ENCODE peak calls at places on chromosomes 5 and 9, in ten cellular contexts. J, U, W, P, C, N, L, V, M and H are unnamed samples.

GRCh38 chr5:61604076-61604475 is 272.0 kb downstream of the ZSWIM6 start:
- DNase-seq in U (no peak), V (no peak), J (no peak), P (no peak), M (no peak), C (no peak), W (no peak), L (no peak), N (no peak), H (no peak)

GRCh38 chr9:14107977-14108376 is 206.0 kb downstream of the NFIB start:
- DNase-seq in W (no peak), V (no peak), N (no peak), M (no peak), L (no peak), J (no peak), C (no peak), P (no peak), U (no peak), H (no peak)

GRCh38 chr9:123216387-123216786 is 52.0 kb downstream of the STRBP start:
- DNase-seq in N (peak; percentile 85), W (no peak), U (no peak), C (no peak), V (no peak), L (no peak), J (no peak), P (peak; percentile 11), M (no peak), H (no peak)

GRCh38 chr5:122236270-122236669 is 75.8 kb upstream of the SNCAIP start:
- DNase-seq in C (no peak), U (no peak), M (no peak), L (no peak), V (no peak), J (no peak), W (no peak), N (no peak), P (peak; percentile 27), H (no peak)

GRCh38 chr9:127123239-127123935 is 952 bp upstream of the ANGPTL2 start:
- DNase-seq in V (no peak), C (no peak), J (no peak), M (no peak), L (no peak), N (no peak), U (no peak), P (no peak), W (no peak), H (peak; percentile 16)

GRCh38 chr5:172756764-172757393 is 14.1 kb downstream of the DUSP1 start:
- DNase-seq in M (no peak), V (no peak), L (no peak), P (no peak), U (no peak), C (no peak), W (no peak), N (no peak), J (no peak), H (no peak)

GRCh38 chr5:180168758-180169157 is 40.3 kb downstream of the RASGEF1C start:
- DNase-seq in W (no peak), M (no peak), L (no peak), C (no peak), J (no peak), P (no peak), V (no peak), U (no peak), N (no peak), H (no peak)

GRCh38 chr9:127308559-127309429 is 44.2 kb downstream of the GARNL3 start:
- DNase-seq in J (no peak), L (no peak), V (no peak), W (no peak), C (no peak), N (no peak), U (no peak), P (peak; percentile 53), M (no peak), H (peak; percentile 14)

GRCh38 chr9:134522502-134522848 is 119.1 kb upstream of the COL5A1 start:
- DNase-seq in W (no peak), M (no peak), U (no peak), L (no peak), J (no peak), N (no peak), C (no peak), V (no peak), P (no peak), H (no peak)

GRCh38 chr9:128274245-128274644 is 1.6 kb downstream of the GOLGA2 start:
- DNase-seq in C (no peak), V (no peak), P (no peak), N (no peak), W (no peak), U (no peak), J (no peak), L (no peak), M (no peak), H (no peak)

GRCh38 chr9:121642758-121643157 is 8.7 kb upstream of the DAB2IP start:
- DNase-seq in V (no peak), L (no peak), C (no peak), M (no peak), U (no peak), J (no peak), N (no peak), W (no peak), P (no peak), H (no peak)

GRCh38 chr5:180853121-180853520 is 8.0 kb downstream of the ZFP62 start:
- DNase-seq in J (no peak), M (no peak), C (no peak), L (no peak), P (no peak), W (no peak), U (no peak), V (no peak), N (no peak), H (no peak)

GRCh38 chr9:15286288-15286834 is 20.7 kb downstream of the TTC39B start:
- DNase-seq in W (no peak), J (no peak), C (no peak), M (no peak), N (no peak), V (no peak), L (no peak), U (no peak), P (no peak), H (no peak)

GRCh38 chr9:12464910-12465512 is 228.2 kb upstream of the TYRP1 start:
- DNase-seq in V (no peak), C (no peak), U (peak; percentile 2), P (no peak), M (peak; percentile 28), N (no peak), L (no peak), W (no peak), J (no peak), H (peak; percentile 43)